ENCODE peak calls at places on chromosomes 7 and 10, in seven cellular contexts. W, V, M, H, J, B and L are unnamed samples.

GRCh38 chr10:104922810-104923209 is 281.7 kb downstream of the SORCS3 start:
- DNase-seq in J (no peak), W (no peak), M (no peak), H (no peak), V (no peak), B (no peak), L (no peak)

GRCh38 chr10:49347342-49347741 is 48.4 kb downstream of the C10orf71 start:
- DNase-seq in W (no peak), M (no peak), B (no peak), H (no peak), J (no peak), V (no peak), L (no peak)

GRCh38 chr7:44103566-44103940 is 592 bp upstream of the AEBP1 start:
- DNase-seq in H (no peak), M (no peak), B (no peak), J (no peak), V (no peak), W (no peak), L (no peak)

GRCh38 chr10:110775406-110775805 is 96.3 kb upstream of the PDCD4 start:
- DNase-seq in J (no peak), B (no peak), H (no peak), M (no peak), W (no peak), V (no peak), L (no peak)

GRCh38 chr7:28144266-28144665 is 36.3 kb downstream of the JAZF1 start:
- DNase-seq in B (peak), M (no peak), H (no peak), J (no peak), W (no peak), V (no peak), L (no peak)

GRCh38 chr7:142420554-142421362 is 162.9 kb upstream of the PRSS58 start:
- DNase-seq in M (no peak), B (peak), J (no peak), V (peak), H (peak), W (no peak), L (no peak)

GRCh38 chr7:135573541-135573940 is 15.8 kb downstream of the NUP205 start:
- DNase-seq in M (no peak), W (no peak), H (no peak), V (no peak), J (no peak), B (no peak), L (no peak)

GRCh38 chr7:28551311-28551710 is 139.0 kb downstream of the CREB5 start:
- DNase-seq in W (no peak), J (no peak), M (no peak), V (no peak), H (no peak), B (no peak), L (no peak)

GRCh38 chr7:29274156-29275017 is 79.8 kb downstream of the CHN2 start:
- DNase-seq in B (no peak), J (no peak), W (no peak), V (no peak), H (no peak), M (no peak), L (no peak)

GRCh38 chr10:2966134-2966533 is 101.2 kb upstream of the PFKP start:
- DNase-seq in J (no peak), H (no peak), W (no peak), V (no peak), B (no peak), M (no peak), L (no peak)

GRCh38 chr7:479115-479947 is 40.3 kb downstream of the PDGFA start:
- DNase-seq in M (no peak), J (no peak), B (no peak), H (no peak), W (no peak), V (no peak), L (no peak)